ENCODE peak calls at places on chromosomes 3 and 15, in six cellular contexts. E, B, X, N, A and R are unnamed samples.

GRCh38 chr3:4988815-4989648 is 9.8 kb downstream of the BHLHE40 start:
- DNase-seq in B (no peak), E (no peak), X (no peak), N (peak), A (no peak), R (no peak)

GRCh38 chr3:156525808-156526207 is 29.1 kb downstream of the SSR3 start:
- DNase-seq in B (no peak), X (no peak), A (no peak), N (no peak), E (no peak), R (no peak)

GRCh38 chr3:177333535-177334495 is 136.5 kb upstream of the TBL1XR1 start:
- DNase-seq in B (no peak), X (no peak), N (peak), A (no peak), E (no peak), R (no peak)

GRCh38 chr3:52029053-52029452 is 27.3 kb downstream of the DUSP7 start:
- DNase-seq in E (no peak), A (no peak), N (no peak), B (no peak), X (no peak), R (no peak)

GRCh38 chr3:17979248-17979647 is 236.8 kb upstream of the TBC1D5 start:
- DNase-seq in E (no peak), A (no peak), B (no peak), X (no peak), N (no peak), R (no peak)

GRCh38 chr3:138861755-138862333 is 27.1 kb upstream of the PIK3CB start:
- DNase-seq in B (no peak), A (no peak), E (no peak), N (no peak), X (no peak), R (no peak)

GRCh38 chr3:122940628-122941086 is 86.9 kb downstream of the SEMA5B start:
- DNase-seq in E (no peak), A (no peak), N (no peak), X (no peak), B (no peak), R (no peak)

GRCh38 chr3:4398906-4399305 is 68.2 kb downstream of the SUMF1 start:
- DNase-seq in N (no peak), E (no peak), X (no peak), A (no peak), B (no peak), R (no peak)

GRCh38 chr15:90087454-90088154 is 14.7 kb downstream of the IDH2 start:
- DNase-seq in A (no peak), E (no peak), N (no peak), X (peak), B (no peak), R (no peak)

GRCh38 chr15:52011711-52012144 is 7.3 kb upstream of the MAPK6 start:
- DNase-seq in E (no peak), X (peak), N (no peak), A (no peak), B (no peak), R (no peak)

GRCh38 chr3:4493931-4494806 is 1.0 kb downstream of the ITPR1 start:
- DNase-seq in E (no peak), X (no peak), A (no peak), N (no peak), B (no peak), R (no peak)

GRCh38 chr3:77147836-77148578 is 108.1 kb downstream of the ROBO2 start:
- DNase-seq in E (no peak), A (no peak), B (no peak), N (no peak), X (no peak), R (no peak)

GRCh38 chr3:195133462-195133861 is 137.5 kb downstream of the XXYLT1 start:
- DNase-seq in N (no peak), E (no peak), A (peak), X (peak), B (no peak), R (no peak)

GRCh38 chr3:152742368-152743347 is 92.3 kb upstream of the P2RY1 start:
- DNase-seq in X (no peak), N (no peak), B (no peak), A (no peak), E (no peak), R (no peak)

GRCh38 chr15:34794590-34795206 is 651 bp downstream of the ACTC1 start:
- DNase-seq in X (no peak), E (no peak), B (no peak), N (no peak), A (no peak), R (no peak)

GRCh38 chr3:189652042-189652441 is 20.9 kb downstream of the TP63 start:
- DNase-seq in N (no peak), A (no peak), X (no peak), B (no peak), E (no peak), R (no peak)

GRCh38 chr3:107641572-107642307 is 119.0 kb downstream of the BBX start:
- DNase-seq in E (no peak), B (no peak), A (no peak), X (no peak), N (no peak), R (no peak)

GRCh38 chr3:159208080-159208479 is 406.2 kb downstream of the MFSD1 start:
- DNase-seq in E (no peak), A (no peak), B (no peak), N (no peak), X (no peak), R (no peak)

GRCh38 chr15:90231028-90232017 is 2.4 kb downstream of the CIB1 start:
- DNase-seq in N (no peak), B (no peak), A (peak), E (peak), X (no peak), R (no peak)

GRCh38 chr3:8458711-8459110 is 42.9 kb upstream of the LMCD1 start:
- DNase-seq in N (peak), A (no peak), X (no peak), B (no peak), E (peak), R (no peak)

GRCh38 chr3:177210744-177211502 is 13.6 kb upstream of the TBL1XR1 start:
- DNase-seq in B (no peak), A (no peak), N (no peak), X (no peak), E (no peak), R (no peak)